ENCODE peak calls at places on chromosomes 1 and 21, in eight cellular contexts. U is Panc1, C is SJCRH30, R is HepG2, X is adipocyte, J is uterus, V is IMR-90, N is body of pancreas. T is an unnamed sample. For H3K4me1, the result is how much of the 10 kb centered on the place peaks cover.

GRCh38 chr1:20486457-20487235 is 636 bp upstream of the CAMK2N1 start:
- DNase-seq in R (peak), N (peak), U (no peak), J (peak), V (peak), C (peak), X (peak), T (no peak)

GRCh38 chr1:6621429-6622391 is 3.0 kb upstream of the THAP3 start:
- DNase-seq in V (no peak), C (no peak), U (no peak), J (no peak), X (no peak), R (no peak), N (no peak), T (no peak)

GRCh38 chr1:77370588-77371306 is 88.9 kb downstream of the AK5 start:
- DNase-seq in V (peak), U (peak), C (no peak), R (no peak), X (peak), N (no peak), J (no peak), T (no peak)

GRCh38 chr1:29256979-29257804 is 20.9 kb downstream of the PTPRU start:
- DNase-seq in C (peak), X (peak), J (peak), N (peak), U (no peak), V (no peak), R (no peak), T (no peak)

GRCh38 chr1:223553957-223554356 is 111.5 kb downstream of the CAPN8 start:
- DNase-seq in V (no peak), J (no peak), X (no peak), R (no peak), U (no peak), N (no peak), C (no peak), T (no peak)

GRCh38 chr1:27724961-27725373 is 794 bp upstream of the FAM76A start:
- DNase-seq in U (no peak), N (peak), J (peak), X (peak), R (peak), C (peak), V (no peak), T (peak)

GRCh38 chr1:234911787-234912186 is 216.8 kb downstream of the TOMM20 start:
- DNase-seq in U (no peak), V (no peak), X (no peak), J (no peak), N (no peak), C (no peak), R (no peak), T (no peak)

GRCh38 chr1:200904772-200905171 is 10.1 kb downstream of the INAVA start:
- DNase-seq in N (no peak), U (no peak), R (no peak), J (no peak), V (no peak), C (no peak), X (no peak), T (no peak)

GRCh38 chr1:22876359-22877111 is 96.1 kb downstream of the LACTBL1 start:
- DNase-seq in C (peak), J (no peak), X (peak), U (no peak), N (no peak), R (no peak), V (peak), T (no peak)

GRCh38 chr21:32719085-32719484 is 8.7 kb downstream of the SYNJ1 start:
- DNase-seq in N (no peak), U (no peak), X (no peak), R (no peak), V (no peak), C (no peak), J (no peak), T (no peak)

GRCh38 chr1:184387871-184388670 is 1.2 kb downstream of the C1orf21 start:
- DNase-seq in V (peak), X (peak), C (peak), N (peak), J (peak), R (no peak), U (no peak), T (no peak)

GRCh38 chr1:119225831-119226230 is 85.4 kb upstream of the WARS2 start:
- DNase-seq in U (no peak), C (no peak), X (no peak), J (no peak), R (no peak), N (no peak), V (no peak), T (no peak)

GRCh38 chr21:45420061-45420521 is 15.1 kb downstream of the COL18A1 start:
- DNase-seq in X (no peak), R (no peak), C (no peak), V (no peak), J (no peak), U (no peak), N (peak), T (no peak)

GRCh38 chr1:152047607-152047953 is 10.8 kb upstream of the S100A11 start:
- DNase-seq in R (no peak), U (no peak), J (peak), X (no peak), N (peak), C (no peak), V (peak), T (no peak)

GRCh38 chr1:33758698-33759097 is 105.2 kb upstream of the HMGB4 start:
- DNase-seq in V (peak), N (peak), J (no peak), C (no peak), U (no peak), R (no peak), X (peak), T (peak)

GRCh38 chr1:197915797-197916686 is 1.1 kb upstream of the LHX9 start:
- DNase-seq in V (peak), C (peak), N (peak), J (peak), R (peak), X (peak), U (no peak), T (no peak)

GRCh38 chr1:61851849-61852692 is 109.8 kb downstream of the PATJ start:
- DNase-seq in X (peak), N (no peak), V (peak), J (no peak), U (no peak), C (peak), R (peak), T (no peak)

GRCh38 chr1:201053155-201053860 is 29.8 kb upstream of the KIF21B start:
- DNase-seq in J (no peak), C (no peak), X (no peak), R (no peak), N (no peak), V (no peak), U (no peak), T (no peak)

GRCh38 chr1:109239580-109240068 is 9.7 kb upstream of the CELSR2 start:
- DNase-seq in J (no peak), R (peak), N (peak), U (no peak), C (no peak), V (peak), X (peak), T (no peak)

DNA sequence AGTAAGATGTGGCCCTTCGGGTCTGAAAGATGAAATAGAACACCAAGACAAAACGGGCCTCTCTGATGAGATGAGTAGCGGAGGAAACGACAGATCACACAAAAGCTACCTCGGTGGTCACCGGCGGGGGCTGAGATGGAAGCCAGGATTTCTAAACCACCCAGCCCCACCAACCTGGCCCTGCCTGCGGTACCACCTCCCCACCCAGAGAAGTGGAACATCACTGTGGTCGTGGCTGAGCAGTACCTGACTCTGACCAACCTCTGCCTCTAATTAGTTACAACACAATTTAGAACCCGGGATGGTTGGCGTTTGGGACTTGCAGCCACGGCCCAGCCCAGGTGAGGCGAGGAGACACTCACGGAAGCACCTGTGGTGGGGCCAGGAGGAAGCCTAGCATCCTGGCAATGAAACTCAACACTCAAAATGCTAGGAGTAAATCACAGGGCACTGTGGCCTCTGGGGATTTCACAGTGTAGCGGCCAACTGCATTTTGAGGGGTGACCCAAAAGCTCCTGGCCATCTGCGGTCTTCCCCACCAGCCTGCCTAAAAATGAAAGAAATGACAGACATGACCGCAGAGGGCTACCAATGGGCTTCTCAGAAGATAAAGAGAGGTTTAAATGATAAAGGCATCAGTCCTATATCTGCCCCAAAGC is 73.4 kb downstream of the ITPKB start:
- DNase-seq in N (no peak), V (no peak), J (no peak), R (no peak), C (no peak), X (no peak), U (no peak), T (no peak)
- H3K4me1 ChIP-seq in N (under half), V (under half), J (under half), R (under half), C (half or more), X (under half), U (under half), T (under half)

DNA sequence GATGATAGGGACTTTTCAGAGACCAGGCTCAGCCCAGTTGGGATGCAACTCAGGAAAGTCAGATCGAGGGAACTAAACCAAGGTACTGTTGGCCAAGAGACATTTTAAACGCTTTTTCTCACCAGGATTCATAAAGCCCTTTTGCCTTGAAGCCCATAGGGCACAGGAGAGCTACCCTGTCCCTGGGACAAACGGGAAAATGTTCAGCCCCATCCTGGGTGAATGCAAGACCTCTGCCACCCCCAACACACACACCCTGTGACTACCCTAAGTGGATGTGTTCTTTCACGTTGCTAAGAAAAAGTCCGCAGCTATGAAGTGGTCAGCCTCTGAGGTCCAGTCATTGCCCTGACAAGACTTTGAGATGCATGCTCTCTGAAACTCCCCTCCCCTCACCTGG is 58.4 kb downstream of the ITPKB start:
- DNase-seq in C (no peak), R (no peak), N (no peak), V (no peak), X (no peak), U (no peak), J (no peak), T (no peak)
- H3K4me1 ChIP-seq in C (half or more), R (under half), N (under half), V (under half), X (under half), U (under half), J (under half), T (under half)

DNA sequence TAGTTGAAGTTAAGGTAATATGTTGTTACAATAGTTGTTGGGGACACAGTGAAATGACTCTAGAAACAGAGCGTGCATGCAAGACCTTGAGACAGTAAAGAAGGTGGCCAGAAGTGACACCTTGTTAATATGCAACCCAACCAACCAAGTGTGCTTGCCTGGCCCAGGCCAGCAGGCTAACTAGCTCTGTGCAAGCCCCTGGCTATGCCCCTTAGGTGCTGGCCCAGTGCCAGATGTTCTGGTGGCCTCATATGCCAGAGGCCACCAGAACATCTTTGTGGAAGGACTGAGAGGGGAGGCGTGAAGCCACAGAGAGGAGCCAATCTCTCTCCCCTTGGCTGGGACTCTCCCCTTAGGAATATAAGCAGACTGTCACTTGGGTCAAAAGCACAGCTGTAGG is 111.2 kb upstream of the JUN start:
- DNase-seq in J (no peak), R (no peak), U (no peak), N (peak), V (no peak), X (no peak), C (peak), T (no peak)
- H3K4me1 ChIP-seq in J (under half), R (half or more), U (under half), N (half or more), V (under half), X (under half), C (under half), T (under half)

DNA sequence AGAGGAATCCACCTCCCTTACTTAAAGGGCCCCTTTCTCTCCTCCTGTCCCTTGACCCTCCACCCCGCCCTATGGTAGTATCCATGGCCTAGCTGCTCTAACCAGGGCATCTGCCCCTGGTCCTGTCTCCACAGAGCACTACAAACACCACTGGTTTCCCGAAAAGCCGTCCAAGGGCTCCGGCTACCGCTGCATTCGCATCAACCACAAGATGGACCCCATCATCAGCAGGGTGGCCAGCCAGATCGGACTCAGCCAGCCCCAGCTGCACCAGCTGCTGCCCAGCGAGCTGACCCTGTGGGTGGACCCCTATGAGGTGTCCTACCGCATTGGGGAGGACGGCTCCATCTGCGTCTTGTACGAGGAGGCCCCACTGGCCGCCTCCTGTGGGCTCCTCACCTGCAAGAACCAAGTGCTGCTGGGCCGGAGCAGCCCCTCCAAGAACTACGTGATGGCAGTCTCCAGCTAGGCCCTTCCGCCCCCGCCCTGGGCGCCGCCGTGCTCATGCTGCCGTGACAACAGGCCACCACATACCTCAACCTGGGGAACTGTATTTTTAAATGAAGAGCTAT is 1.7 kb downstream of the BTG2 start:
- DNase-seq in C (no peak), J (no peak), U (no peak), N (peak), X (no peak), V (no peak), R (no peak), T (no peak)
- H3K4me1 ChIP-seq in C (under half), J (under half), U (under half), N (half or more), X (under half), V (under half), R (under half), T (half or more)

GRCh38 chr1:47623174-47623940 is 185.5 kb downstream of the FOXD2 start:
- DNase-seq in J (no peak), R (no peak), U (no peak), N (no peak), X (no peak), V (no peak), C (no peak), T (no peak)
- H3K4me1 ChIP-seq in J (under half), R (under half), U (under half), N (under half), X (under half), V (under half), C (under half), T (under half)

DNA sequence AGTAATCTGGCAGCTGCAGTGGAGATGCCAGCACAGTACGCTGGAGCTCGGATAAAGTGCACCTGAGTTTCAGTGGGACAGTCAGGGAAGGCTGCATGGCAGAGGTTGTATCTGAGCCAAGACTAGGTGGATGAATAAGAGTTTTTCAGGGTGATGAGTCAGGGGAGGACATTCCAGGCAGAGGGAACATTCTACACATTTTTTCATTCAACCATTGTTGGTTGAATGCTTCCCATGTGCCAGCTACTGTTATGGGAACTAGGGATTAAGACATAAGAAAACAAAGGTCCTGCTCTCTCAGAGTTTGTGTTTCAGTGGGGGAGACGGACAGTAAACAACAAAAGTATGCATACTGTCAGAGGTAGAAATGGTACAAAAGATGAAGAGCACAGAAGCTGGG is 5.2 kb downstream of the LEPR start:
- DNase-seq in U (peak), V (peak), X (peak), R (peak), N (no peak), C (no peak), J (no peak), T (no peak)
- H3K4me1 ChIP-seq in U (under half), V (under half), X (half or more), R (under half), N (under half), C (under half), J (under half), T (under half)

GRCh38 chr21:29098156-29098555 is 24.7 kb upstream of the CCT8 start:
- DNase-seq in N (no peak), U (no peak), R (no peak), C (no peak), J (no peak), V (peak), X (no peak), T (no peak)
- H3K4me1 ChIP-seq in N (under half), U (under half), R (under half), C (under half), J (under half), V (under half), X (under half), T (under half)

DNA sequence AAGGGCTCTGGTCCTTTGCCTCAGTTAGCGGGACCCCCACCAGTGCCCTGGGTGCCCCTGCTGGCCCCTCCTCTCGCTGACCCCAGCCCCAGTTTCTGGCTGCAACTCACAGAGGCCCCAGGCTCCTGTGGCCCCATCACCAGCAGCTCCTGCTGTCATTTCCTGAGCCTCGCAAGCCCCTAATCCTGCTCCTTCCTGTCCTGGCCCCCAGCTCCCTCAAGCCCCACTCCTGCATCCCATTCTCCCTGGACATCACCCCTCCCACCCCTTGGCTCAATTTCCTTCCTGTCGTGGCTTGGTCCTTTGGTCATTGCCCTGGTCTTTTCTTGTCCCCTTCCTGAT is 8.6 kb downstream of the TNFRSF1B start:
- DNase-seq in C (peak), R (no peak), X (no peak), N (no peak), J (no peak), V (no peak), U (no peak), T (no peak)
- H3K4me1 ChIP-seq in C (under half), R (under half), X (under half), N (under half), J (under half), V (under half), U (under half), T (half or more)

GRCh38 chr1:204516180-204516879 is at the start of gene MDM4:
- DNase-seq in V (peak), R (peak), X (peak), C (peak), U (peak), N (peak), J (peak), T (peak)
- H3K4me1 ChIP-seq in V (under half), R (under half), X (under half), C (under half), U (under half), N (under half), J (under half), T (under half)